ENCODE peak calls at places on chromosome 4, in nine cellular contexts. X, Q, M, B, T, I, K, P and Z are unnamed samples.

GRCh38 chr4:123477804-123478209 is 81.2 kb downstream of the SPRY1 start:
- DNase-seq in I (no peak), B (peak), P (no peak), M (no peak), Q (peak), K (no peak), T (peak), X (no peak), Z (no peak)

GRCh38 chr4:6229671-6230501 is 29.5 kb upstream of the JAKMIP1 start:
- DNase-seq in M (peak), P (no peak), I (no peak), X (no peak), K (no peak), B (no peak), T (no peak), Q (no peak), Z (no peak)

GRCh38 chr4:32140636-32141035 is 1420.5 kb downstream of the PCDH7 start:
- DNase-seq in Q (peak), M (no peak), X (no peak), P (no peak), B (no peak), T (peak), K (no peak), I (no peak), Z (no peak)

GRCh38 chr4:25485104-25485503 is 108.0 kb downstream of the ANAPC4 start:
- DNase-seq in P (no peak), B (no peak), Q (no peak), K (no peak), T (no peak), X (no peak), I (no peak), M (no peak), Z (no peak)

GRCh38 chr4:6250235-6250983 is 19.2 kb upstream of the WFS1 start:
- DNase-seq in I (no peak), B (peak), M (no peak), Q (peak), P (peak), X (no peak), K (peak), T (peak), Z (peak)

GRCh38 chr4:121256346-121256745 is 92.2 kb upstream of the TNIP3 start:
- DNase-seq in X (no peak), M (no peak), K (no peak), T (peak), B (no peak), P (no peak), Q (peak), I (no peak), Z (no peak)

GRCh38 chr4:78552398-78553396 is 1.1 kb downstream of the ANXA3 start:
- DNase-seq in Q (peak), X (peak), P (no peak), K (peak), B (no peak), I (no peak), M (no peak), T (no peak), Z (no peak)

GRCh38 chr4:80875642-80876041 is 154.9 kb upstream of the BMP3 start:
- DNase-seq in I (no peak), T (no peak), Q (no peak), M (no peak), B (no peak), X (no peak), K (no peak), P (no peak), Z (no peak)

GRCh38 chr4:14254252-14254651 is 626.7 kb upstream of the BOD1L1 start:
- DNase-seq in Q (peak), T (peak), X (peak), I (no peak), M (peak), K (peak), P (no peak), B (peak), Z (no peak)

GRCh38 chr4:150297861-150298474 is 219.7 kb downstream of the DCLK2 start:
- DNase-seq in P (no peak), Q (peak), K (peak), X (no peak), B (peak), I (no peak), M (no peak), T (peak), Z (no peak)

GRCh38 chr4:159101983-159102622 is 776 bp upstream of the RAPGEF2 start:
- DNase-seq in I (no peak), X (no peak), M (no peak), B (no peak), K (peak), T (no peak), P (no peak), Q (no peak), Z (no peak)

GRCh38 chr4:6961496-6962210 is 52.0 kb downstream of the TBC1D14 start:
- DNase-seq in X (no peak), Q (no peak), M (no peak), B (no peak), K (no peak), P (no peak), I (no peak), T (no peak), Z (no peak)

GRCh38 chr4:121484633-121485032 is 103.8 kb upstream of the QRFPR start:
- DNase-seq in I (no peak), M (no peak), Q (peak), K (peak), X (peak), P (peak), B (peak), T (peak), Z (no peak)

DNA sequence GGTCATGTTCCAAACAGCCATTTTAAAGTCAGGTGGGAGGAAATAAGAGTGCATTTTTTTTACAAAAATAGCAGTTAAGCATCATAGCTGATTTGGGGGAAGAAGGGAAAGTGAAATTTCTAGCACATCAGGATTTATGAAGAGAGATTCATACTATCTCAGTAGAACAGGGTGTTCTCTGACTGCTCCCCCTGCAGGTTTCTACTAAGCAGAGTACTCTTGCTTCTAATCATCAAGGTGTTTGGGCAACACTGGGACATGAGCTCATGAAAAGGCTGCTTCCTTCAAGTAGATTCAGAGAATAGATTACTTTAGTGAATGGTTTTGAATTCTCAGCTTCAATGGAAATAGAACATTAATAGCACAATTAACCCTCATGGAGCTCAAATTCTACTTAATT is 591.4 kb upstream of the PCDH10 start:
- DNase-seq in Q (peak), P (no peak), K (peak), M (no peak), I (no peak), X (no peak), B (no peak), T (peak), Z (no peak)
- TF ChIP-seq CTCF in Q (no peak), P (no peak), K (peak), M (no peak), I (no peak), X (no peak), B (no peak), T (peak), Z (no peak)

GRCh38 chr4:79763486-79764075 is 309.4 kb downstream of the ANTXR2 start:
- DNase-seq in I (no peak), X (no peak), Q (no peak), B (no peak), P (no peak), T (no peak), K (peak), M (no peak), Z (no peak)
- TF ChIP-seq CTCF in I (no peak), X (no peak), Q (no peak), B (no peak), P (no peak), T (no peak), K (peak), M (no peak), Z (no peak)

DNA sequence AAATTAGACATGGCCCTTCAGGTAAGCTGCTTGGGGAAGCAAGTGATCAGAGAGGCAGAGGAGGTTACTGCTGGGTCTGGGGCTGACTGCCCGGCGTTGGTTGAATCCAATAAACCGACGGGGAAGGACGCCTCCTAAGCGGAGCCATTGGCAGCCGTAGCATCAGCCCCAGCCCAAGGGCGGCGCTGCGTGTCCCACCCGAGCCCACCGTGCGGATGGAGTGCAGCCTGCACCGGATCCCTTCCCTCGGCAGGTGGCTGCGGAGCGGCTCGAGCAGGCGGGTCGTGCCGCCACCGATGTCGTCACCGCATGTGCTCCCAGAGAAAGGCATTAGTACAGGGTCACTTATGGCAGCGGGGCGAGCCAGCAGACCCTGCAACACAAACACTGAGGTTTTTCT is 82.1 kb downstream of the ALPK1 start:
- DNase-seq in I (no peak), Q (no peak), M (no peak), P (no peak), X (no peak), B (peak), T (no peak), K (peak), Z (no peak)
- TF ChIP-seq CTCF in I (no peak), Q (no peak), M (no peak), P (no peak), X (no peak), B (no peak), T (no peak), K (peak), Z (no peak)

GRCh38 chr4:186158966-186159365 is 32.4 kb upstream of the CYP4V2 start:
- DNase-seq in T (no peak), B (no peak), K (no peak), I (no peak), Q (no peak), M (no peak), P (no peak), X (no peak), Z (no peak)

GRCh38 chr4:186159613-186160012 is 31.8 kb upstream of the CYP4V2 start:
- DNase-seq in X (no peak), I (no peak), K (peak), Q (no peak), T (no peak), B (no peak), M (no peak), P (no peak), Z (no peak)

GRCh38 chr4:186161138-186161537 is 30.2 kb upstream of the CYP4V2 start:
- DNase-seq in Q (no peak), K (peak), P (no peak), I (no peak), M (no peak), T (no peak), X (no peak), B (no peak), Z (no peak)

DNA sequence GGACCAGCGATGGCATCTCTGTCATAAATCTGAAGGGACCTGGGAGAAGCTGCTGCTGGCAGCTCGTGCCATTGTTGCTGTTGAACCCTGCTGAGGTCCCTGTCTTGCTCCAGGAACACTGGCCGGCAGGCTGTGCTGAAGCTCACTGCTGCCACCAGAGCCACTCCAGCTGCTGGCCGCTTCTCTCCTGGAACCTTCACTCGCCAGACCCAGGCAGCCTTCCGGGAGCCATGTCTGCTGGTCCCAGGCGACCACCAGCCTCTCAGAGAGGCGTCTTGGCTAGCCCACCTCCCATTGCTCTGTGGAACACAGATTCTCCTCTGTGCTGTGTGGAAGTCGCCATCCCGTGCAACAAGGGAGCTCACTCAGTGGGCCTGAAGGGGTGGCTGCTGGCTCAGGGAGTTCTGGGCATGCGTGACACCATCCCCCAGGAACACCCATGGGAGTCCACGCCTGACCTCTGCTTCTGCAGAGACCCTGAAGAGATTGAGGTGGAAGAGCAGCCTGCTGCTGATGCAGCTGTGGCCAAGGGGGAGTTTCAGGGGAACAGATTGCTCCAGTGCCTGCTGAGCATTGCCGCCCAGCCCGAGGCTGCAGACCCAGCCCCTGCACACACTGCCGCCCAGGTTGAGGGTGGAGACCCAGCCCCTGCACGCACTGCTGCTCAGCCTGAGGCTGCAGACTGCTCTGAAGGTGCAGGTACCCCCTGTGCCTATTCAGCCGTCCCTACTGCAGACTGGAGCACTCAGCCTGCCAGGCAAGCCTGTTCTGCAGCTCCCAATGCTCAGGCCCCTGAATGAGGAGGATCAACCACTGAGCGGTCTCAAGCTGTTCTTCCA is 33.1 kb upstream of the CYP4V2 start:
- DNase-seq in T (no peak), B (no peak), P (no peak), I (no peak), K (peak), M (no peak), X (no peak), Q (no peak), Z (no peak)
- TF ChIP-seq CTCF in T (no peak), B (no peak), P (peak), I (no peak), K (no peak), M (no peak), X (no peak), Q (no peak), Z (no peak)

DNA sequence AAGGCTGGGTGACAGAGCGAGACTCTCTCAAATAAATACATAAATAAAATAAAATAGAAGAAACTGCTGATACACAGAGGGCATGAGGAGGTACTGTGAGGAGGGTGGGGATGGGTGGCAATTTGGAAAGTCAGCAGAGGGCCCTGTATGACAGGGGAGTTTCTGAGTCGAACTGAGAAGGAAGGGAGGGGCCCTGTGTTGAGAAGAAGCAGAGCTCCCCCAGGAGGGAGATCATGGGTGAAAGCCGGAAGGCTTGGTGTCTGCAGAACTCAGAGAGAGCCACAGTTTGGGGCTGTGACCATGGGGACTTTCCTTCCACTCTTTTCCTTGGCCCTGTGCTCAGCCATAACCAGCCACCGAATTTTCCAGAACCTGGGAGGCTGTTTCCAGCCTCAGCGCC is 24.8 kb upstream of the AFAP1 start:
- DNase-seq in M (no peak), P (no peak), I (no peak), K (no peak), T (no peak), X (no peak), Q (no peak), B (no peak), Z (no peak)
- TF ChIP-seq CTCF in M (no peak), P (no peak), I (no peak), K (no peak), T (no peak), X (no peak), Q (no peak), B (no peak), Z (no peak)

GRCh38 chr4:21512351-21512750 is 436.2 kb downstream of the KCNIP4 start:
- DNase-seq in Q (peak), X (no peak), P (no peak), B (peak), I (no peak), K (peak), T (peak), M (no peak), Z (no peak)

DNA sequence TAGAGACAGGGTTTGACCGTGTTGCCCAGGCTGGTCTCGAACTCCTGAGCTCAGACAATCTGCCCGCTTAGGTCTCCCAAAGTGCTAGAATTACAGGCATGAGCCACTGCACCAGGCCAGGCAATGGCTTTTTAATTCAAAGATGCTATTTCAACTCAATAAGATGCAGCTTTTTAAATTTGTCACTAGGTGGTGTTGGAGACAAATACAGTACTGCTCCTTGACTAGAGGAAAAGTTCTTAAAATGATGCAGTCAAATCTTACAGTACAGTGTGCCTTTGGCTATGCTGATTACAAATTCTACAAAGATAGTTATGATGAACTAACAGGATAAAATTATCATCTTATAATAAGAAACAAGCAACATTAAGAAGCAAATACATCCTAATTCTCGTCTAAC is 441.1 kb downstream of the KCNIP4 start:
- DNase-seq in M (no peak), X (no peak), T (peak), K (peak), P (no peak), B (no peak), I (no peak), Q (peak), Z (no peak)
- TF ChIP-seq CTCF in M (peak), X (no peak), T (peak), K (peak), P (peak), B (peak), I (no peak), Q (peak), Z (peak)